ENCODE peak calls at places on chromosome 12, in five cellular contexts. One of them, this sample, is unnamed.
A peak's percentile ranks its signal among the peaks of the same experiment; 100 is the strongest.

GRCh38 chr12:66648336-66648735 is 30.5 kb downstream of the GRIP1 start:
- DNase-seq in cardiac fibroblast: no peak
- DNase-seq in Peyer's patch: no peak
- DNase-seq in ovary: no peak
- DNase-seq in AG10803: no peak
- DNase-seq in this sample: peak; percentile 22

GRCh38 chr12:48972213-48973021 is 882 bp upstream of the WNT10B start:
- DNase-seq in cardiac fibroblast: no peak
- DNase-seq in Peyer's patch: no peak
- DNase-seq in ovary: no peak
- DNase-seq in AG10803: peak; percentile 45
- DNase-seq in this sample: no peak

GRCh38 chr12:125412506-125412905 is 347.3 kb downstream of the AACS start:
- DNase-seq in cardiac fibroblast: no peak
- DNase-seq in Peyer's patch: no peak
- DNase-seq in ovary: no peak
- DNase-seq in AG10803: no peak
- DNase-seq in this sample: no peak

GRCh38 chr12:77190022-77190421 is 124.7 kb upstream of the E2F7 start:
- DNase-seq in cardiac fibroblast: peak; percentile 89
- DNase-seq in Peyer's patch: no peak
- DNase-seq in ovary: no peak
- DNase-seq in AG10803: peak; percentile 98
- DNase-seq in this sample: peak; percentile 91

GRCh38 chr12:92551853-92552397 is 150.9 kb upstream of the PLEKHG7 start:
- DNase-seq in cardiac fibroblast: peak; percentile 63
- DNase-seq in Peyer's patch: no peak
- DNase-seq in ovary: no peak
- DNase-seq in AG10803: peak; percentile 34
- DNase-seq in this sample: peak; percentile 37

GRCh38 chr12:39224971-39225370 is 217.9 kb downstream of the KIF21A start:
- DNase-seq in cardiac fibroblast: no peak
- DNase-seq in Peyer's patch: no peak
- DNase-seq in ovary: no peak
- DNase-seq in AG10803: no peak
- DNase-seq in this sample: no peak

GRCh38 chr12:107225626-107226025 is 132.3 kb upstream of the CRY1 start:
- DNase-seq in cardiac fibroblast: peak; percentile 40
- DNase-seq in Peyer's patch: no peak
- DNase-seq in ovary: no peak
- DNase-seq in AG10803: peak; percentile 40
- DNase-seq in this sample: peak; percentile 42

GRCh38 chr12:124696689-124697476 is 129.5 kb upstream of the NCOR2 start:
- DNase-seq in cardiac fibroblast: no peak
- DNase-seq in Peyer's patch: no peak
- DNase-seq in ovary: no peak
- DNase-seq in AG10803: no peak
- DNase-seq in this sample: no peak

GRCh38 chr12:86018361-86018760 is 144.3 kb downstream of the NTS start:
- DNase-seq in cardiac fibroblast: no peak
- DNase-seq in Peyer's patch: no peak
- DNase-seq in ovary: no peak
- DNase-seq in AG10803: no peak
- DNase-seq in this sample: no peak

GRCh38 chr12:122867701-122868461 is 28.0 kb downstream of the VPS37B start:
- DNase-seq in cardiac fibroblast: no peak
- DNase-seq in Peyer's patch: peak; percentile 88
- DNase-seq in ovary: no peak
- DNase-seq in AG10803: no peak
- DNase-seq in this sample: no peak
- TF ChIP-seq CTCF in cardiac fibroblast: no peak
- TF ChIP-seq CTCF in Peyer's patch: peak; percentile 52
- TF ChIP-seq CTCF in ovary: no peak
- TF ChIP-seq CTCF in AG10803: no peak
- TF ChIP-seq CTCF in this sample: no peak

DNA sequence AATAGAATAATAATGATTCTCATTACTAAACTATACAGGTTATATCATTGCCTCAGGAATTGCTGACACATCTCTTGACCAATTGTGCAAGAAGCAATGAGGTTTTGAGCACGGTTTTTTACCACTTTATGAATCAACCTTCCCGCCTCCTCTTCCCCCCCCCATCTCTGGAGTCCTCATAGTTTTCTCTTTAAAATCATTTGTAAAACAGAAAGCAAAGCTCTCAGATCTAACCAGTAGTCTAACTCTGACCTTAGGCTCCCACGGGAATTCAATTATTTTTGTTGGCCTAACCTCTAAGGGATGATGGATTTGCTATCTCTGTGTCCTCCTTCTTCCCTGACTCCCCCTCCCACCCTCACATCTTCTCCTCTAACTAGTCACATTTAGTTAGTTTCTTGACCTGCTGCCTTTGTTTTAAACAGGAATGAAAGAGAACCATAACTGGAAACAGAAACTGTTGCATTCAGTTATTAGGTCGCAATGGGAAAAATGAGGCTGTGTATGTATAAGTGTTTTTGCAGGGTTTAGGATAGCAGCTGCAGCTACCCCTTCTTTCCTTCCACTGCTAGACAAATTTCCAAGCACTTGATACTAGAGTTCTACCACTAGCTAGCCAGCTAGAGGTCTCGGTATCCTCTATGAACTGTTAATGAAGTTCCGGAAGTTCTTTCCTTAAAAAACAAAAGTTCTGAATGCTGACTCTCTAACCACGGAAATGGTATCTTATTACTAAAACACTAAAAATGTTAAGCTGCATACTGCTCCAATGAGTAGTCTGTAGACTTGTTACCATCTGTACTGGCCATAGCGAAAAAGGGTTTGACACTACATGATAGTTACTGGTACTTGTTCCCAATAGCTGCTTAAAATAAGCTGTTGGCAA is 65.4 kb downstream of the TAOK3 start:
- DNase-seq in cardiac fibroblast: peak; percentile 95
- DNase-seq in Peyer's patch: no peak
- DNase-seq in ovary: peak; percentile 24
- DNase-seq in AG10803: peak; percentile 95
- DNase-seq in this sample: peak; percentile 95
- H3K4me3 ChIP-seq in cardiac fibroblast: peak overlapping the region; percentile 39
- H3K4me3 ChIP-seq in Peyer's patch: no peak overlapping the region
- H3K4me3 ChIP-seq in ovary: peak overlapping the region; percentile 11
- H3K4me3 ChIP-seq in AG10803: peak overlapping the region; percentile 61
- H3K4me3 ChIP-seq in this sample: peak overlapping the region; percentile 32

GRCh38 chr12:46825526-46826414 is at the start of gene SLC38A4:
- DNase-seq in cardiac fibroblast: peak; percentile 26
- DNase-seq in Peyer's patch: peak; percentile 61
- DNase-seq in ovary: no peak
- DNase-seq in AG10803: peak; percentile 64
- DNase-seq in this sample: peak; percentile 35
- TF ChIP-seq CTCF in cardiac fibroblast: peak; percentile 2
- TF ChIP-seq CTCF in Peyer's patch: no peak
- TF ChIP-seq CTCF in ovary: no peak
- TF ChIP-seq CTCF in AG10803: no peak
- TF ChIP-seq CTCF in this sample: peak; percentile 27

DNA sequence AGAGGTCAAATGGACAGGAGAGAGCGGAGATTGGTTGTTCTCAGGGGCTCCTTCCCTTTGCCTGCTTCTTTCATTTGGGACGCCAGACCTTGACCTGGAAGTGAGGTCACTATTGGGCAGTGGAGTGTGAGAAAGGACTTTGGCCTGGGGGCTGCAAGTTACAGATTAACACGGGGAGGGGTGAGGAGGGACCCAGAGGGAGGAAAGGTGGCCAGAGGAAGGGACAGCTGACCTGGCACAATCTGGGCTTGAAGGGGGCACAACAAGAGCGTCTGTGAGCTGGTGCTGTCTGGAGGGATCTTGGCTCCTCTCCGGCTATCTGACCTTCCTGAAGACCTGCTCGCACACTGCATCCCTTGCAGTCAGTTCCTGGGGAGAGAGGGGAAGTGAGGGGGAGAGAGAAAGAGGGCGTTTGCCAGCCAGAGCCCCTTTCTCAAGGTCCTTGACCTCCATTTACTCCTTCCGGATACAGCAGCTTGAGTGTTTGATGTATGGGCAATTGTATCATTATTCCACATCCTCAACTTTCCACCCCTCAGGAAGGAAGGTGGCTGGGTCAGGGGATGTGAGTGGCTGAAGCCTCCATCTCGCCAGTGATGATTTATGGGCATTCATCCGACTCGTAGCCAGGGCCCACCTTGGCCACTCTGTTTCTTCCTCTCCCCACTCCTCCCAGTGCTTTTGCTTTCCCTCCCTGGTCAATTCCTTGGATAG is 4.7 kb downstream of the RBP5 start:
- DNase-seq in cardiac fibroblast: no peak
- DNase-seq in Peyer's patch: no peak
- DNase-seq in ovary: no peak
- DNase-seq in AG10803: no peak
- DNase-seq in this sample: no peak
- H3K4me3 ChIP-seq in cardiac fibroblast: no peak overlapping the region
- H3K4me3 ChIP-seq in Peyer's patch: no peak overlapping the region
- H3K4me3 ChIP-seq in ovary: no peak overlapping the region
- H3K4me3 ChIP-seq in AG10803: no peak overlapping the region
- H3K4me3 ChIP-seq in this sample: no peak overlapping the region

GRCh38 chr12:72570601-72571000 is 298.4 kb downstream of the TRHDE start:
- DNase-seq in cardiac fibroblast: no peak
- DNase-seq in Peyer's patch: no peak
- DNase-seq in ovary: no peak
- DNase-seq in AG10803: no peak
- DNase-seq in this sample: no peak
- TF ChIP-seq CTCF in cardiac fibroblast: no peak
- TF ChIP-seq CTCF in Peyer's patch: no peak
- TF ChIP-seq CTCF in ovary: no peak
- TF ChIP-seq CTCF in AG10803: no peak
- TF ChIP-seq CTCF in this sample: peak; percentile 29

GRCh38 chr12:75943730-75944096 is 87.9 kb downstream of the PHLDA1 start:
- DNase-seq in cardiac fibroblast: no peak
- DNase-seq in Peyer's patch: no peak
- DNase-seq in ovary: no peak
- DNase-seq in AG10803: no peak
- DNase-seq in this sample: no peak

GRCh38 chr12:75944905-75945412 is 86.6 kb downstream of the PHLDA1 start:
- DNase-seq in cardiac fibroblast: no peak
- DNase-seq in Peyer's patch: no peak
- DNase-seq in ovary: no peak
- DNase-seq in AG10803: no peak
- DNase-seq in this sample: no peak

GRCh38 chr12:75947171-75947723 is 84.3 kb downstream of the PHLDA1 start:
- DNase-seq in cardiac fibroblast: no peak
- DNase-seq in Peyer's patch: no peak
- DNase-seq in ovary: no peak
- DNase-seq in AG10803: no peak
- DNase-seq in this sample: no peak

GRCh38 chr12:75944097-75944904 is 87.3 kb downstream of the PHLDA1 start:
- DNase-seq in cardiac fibroblast: peak; percentile 94
- DNase-seq in Peyer's patch: no peak
- DNase-seq in ovary: no peak
- DNase-seq in AG10803: peak; percentile 86
- DNase-seq in this sample: peak; percentile 93

DNA sequence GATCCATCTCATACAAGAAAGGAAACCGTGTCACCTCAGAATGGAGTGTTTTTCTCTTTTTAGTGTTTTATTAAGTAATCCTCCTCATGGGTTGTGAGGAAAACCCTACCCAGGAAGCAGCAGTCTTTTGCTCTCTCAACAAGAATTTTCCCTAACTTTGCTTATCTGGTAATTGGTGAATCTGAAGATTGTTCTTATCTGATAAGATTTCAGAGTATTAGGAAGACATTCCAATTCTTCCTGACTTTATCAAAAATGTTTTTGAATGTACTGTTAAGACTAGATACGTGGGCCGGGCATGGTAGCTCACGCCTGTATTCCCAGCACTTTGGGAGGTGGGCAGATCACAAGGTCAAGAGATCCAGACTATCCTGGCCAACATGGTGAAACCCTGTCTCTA is 86.0 kb downstream of the PHLDA1 start:
- DNase-seq in cardiac fibroblast: no peak
- DNase-seq in Peyer's patch: no peak
- DNase-seq in ovary: no peak
- DNase-seq in AG10803: no peak
- DNase-seq in this sample: no peak
- H3K4me3 ChIP-seq in cardiac fibroblast: no peak overlapping the region
- H3K4me3 ChIP-seq in Peyer's patch: no peak overlapping the region
- H3K4me3 ChIP-seq in ovary: no peak overlapping the region
- H3K4me3 ChIP-seq in AG10803: no peak overlapping the region
- H3K4me3 ChIP-seq in this sample: no peak overlapping the region

GRCh38 chr12:112788205-112788604 is 3.3 kb upstream of the RPH3A start:
- DNase-seq in cardiac fibroblast: no peak
- DNase-seq in Peyer's patch: no peak
- DNase-seq in ovary: no peak
- DNase-seq in AG10803: no peak
- DNase-seq in this sample: no peak
- TF ChIP-seq CTCF in cardiac fibroblast: no peak
- TF ChIP-seq CTCF in Peyer's patch: no peak
- TF ChIP-seq CTCF in ovary: no peak
- TF ChIP-seq CTCF in AG10803: no peak
- TF ChIP-seq CTCF in this sample: no peak

GRCh38 chr12:6782119-6782518 is 7.2 kb upstream of the CD4 start:
- DNase-seq in cardiac fibroblast: no peak
- DNase-seq in Peyer's patch: no peak
- DNase-seq in ovary: no peak
- DNase-seq in AG10803: no peak
- DNase-seq in this sample: no peak

GRCh38 chr12:6782903-6783571 is 6.3 kb upstream of the CD4 start:
- DNase-seq in cardiac fibroblast: no peak
- DNase-seq in Peyer's patch: no peak
- DNase-seq in ovary: no peak
- DNase-seq in AG10803: no peak
- DNase-seq in this sample: no peak

GRCh38 chr12:6786416-6787094 is 2.8 kb upstream of the CD4 start:
- DNase-seq in cardiac fibroblast: no peak
- DNase-seq in Peyer's patch: no peak
- DNase-seq in ovary: no peak
- DNase-seq in AG10803: no peak
- DNase-seq in this sample: no peak

GRCh38 chr12:6783828-6784227 is 5.5 kb upstream of the CD4 start:
- DNase-seq in cardiac fibroblast: no peak
- DNase-seq in Peyer's patch: no peak
- DNase-seq in ovary: no peak
- DNase-seq in AG10803: no peak
- DNase-seq in this sample: no peak

GRCh38 chr12:6784292-6784691 is 5.0 kb upstream of the CD4 start:
- DNase-seq in cardiac fibroblast: no peak
- DNase-seq in Peyer's patch: no peak
- DNase-seq in ovary: no peak
- DNase-seq in AG10803: no peak
- DNase-seq in this sample: no peak
- H3K4me3 ChIP-seq in cardiac fibroblast: no peak overlapping the region
- H3K4me3 ChIP-seq in Peyer's patch: no peak overlapping the region
- H3K4me3 ChIP-seq in ovary: no peak overlapping the region
- H3K4me3 ChIP-seq in AG10803: no peak overlapping the region
- H3K4me3 ChIP-seq in this sample: no peak overlapping the region

DNA sequence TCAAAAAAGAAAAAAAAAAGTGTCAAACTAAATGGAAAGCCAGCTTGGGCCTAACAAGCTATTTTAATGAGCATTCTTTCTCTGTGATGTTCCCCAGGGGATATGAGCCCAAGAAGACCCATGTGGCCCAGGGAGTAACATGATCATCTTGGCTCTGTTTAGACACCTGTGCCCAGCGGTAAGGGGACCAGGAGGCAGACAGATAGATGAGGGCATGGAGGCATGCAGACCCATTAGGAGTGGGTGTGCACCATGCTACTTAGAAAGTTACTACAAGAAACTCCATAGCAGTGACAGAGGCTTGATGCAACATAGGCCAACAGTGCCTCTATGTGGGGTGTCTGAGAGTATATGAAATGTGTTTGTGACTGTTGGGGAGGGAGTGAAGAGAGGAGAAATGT is 3.1 kb upstream of the CREBL2 start:
- DNase-seq in cardiac fibroblast: peak; percentile 17
- DNase-seq in Peyer's patch: no peak
- DNase-seq in ovary: no peak
- DNase-seq in AG10803: no peak
- DNase-seq in this sample: peak; percentile 12
- TF ChIP-seq CTCF in cardiac fibroblast: no peak
- TF ChIP-seq CTCF in Peyer's patch: peak; percentile 36
- TF ChIP-seq CTCF in ovary: no peak
- TF ChIP-seq CTCF in AG10803: no peak
- TF ChIP-seq CTCF in this sample: no peak

This sample was measured in astrocyte of the spinal cord.